ENCODE peak calls at places on chromosomes 6 and 20, in nine cellular contexts. T, U, Z, X, F, N, C, B and G are unnamed samples.

GRCh38 chr6:93398723-93399122 is 20.6 kb downstream of the EPHA7 start:
- DNase-seq in X (no peak), N (no peak), C (no peak), U (no peak), B (no peak), Z (no peak), F (no peak), T (no peak), G (no peak)

GRCh38 chr20:13791562-13792459 is 7.0 kb downstream of the NDUFAF5 start:
- DNase-seq in Z (peak), U (no peak), N (no peak), B (no peak), F (no peak), X (no peak), T (no peak), C (no peak), G (no peak)

GRCh38 chr6:74103417-74103816 is 407.4 kb downstream of the CD109 start:
- DNase-seq in N (no peak), U (no peak), C (no peak), B (no peak), X (no peak), T (no peak), F (no peak), Z (no peak), G (no peak)

GRCh38 chr6:53347250-53347920 is 1.4 kb downstream of the ELOVL5 start:
- DNase-seq in F (no peak), B (no peak), Z (no peak), U (no peak), T (peak), C (no peak), N (no peak), X (no peak), G (no peak)

GRCh38 chr6:30325873-30326445 is 768 bp upstream of the TRIM39 start:
- DNase-seq in X (peak), N (no peak), F (no peak), C (peak), T (peak), U (peak), B (peak), Z (no peak), G (no peak)

GRCh38 chr20:389220-389619 is 8.7 kb downstream of the TRIB3 start:
- DNase-seq in F (no peak), C (no peak), Z (no peak), X (no peak), T (no peak), B (no peak), N (no peak), U (no peak), G (no peak)

GRCh38 chr20:9375221-9375681 is 139.1 kb upstream of the LAMP5 start:
- DNase-seq in Z (no peak), N (no peak), F (no peak), X (no peak), T (peak), C (no peak), B (no peak), U (no peak), G (no peak)

GRCh38 chr6:26394289-26394688 is 7.8 kb upstream of the BTN3A1 start:
- DNase-seq in U (no peak), B (no peak), C (no peak), N (no peak), X (peak), T (no peak), Z (peak), F (peak), G (no peak)

GRCh38 chr20:39853050-39853449 is 836.0 kb downstream of the MAFB start:
- DNase-seq in B (no peak), X (no peak), T (peak), U (no peak), N (no peak), F (no peak), Z (no peak), C (no peak), G (no peak)

GRCh38 chr6:109478222-109478805 is 4.7 kb downstream of the ZBTB24 start:
- DNase-seq in C (no peak), B (no peak), N (no peak), U (no peak), X (no peak), Z (no peak), F (no peak), T (no peak), G (no peak)

GRCh38 chr20:36542019-36542488 is 735 bp downstream of the MYL9 start:
- DNase-seq in C (peak), T (peak), U (no peak), B (no peak), X (peak), N (peak), Z (peak), F (peak), G (no peak)

GRCh38 chr6:128290221-128290620 is 230.2 kb downstream of the PTPRK start:
- DNase-seq in B (no peak), N (no peak), C (no peak), F (no peak), U (no peak), T (no peak), Z (no peak), X (no peak), G (no peak)

GRCh38 chr6:85561750-85562357 is 31.8 kb downstream of the SNX14 start:
- DNase-seq in U (no peak), T (no peak), X (no peak), Z (no peak), N (no peak), B (no peak), F (no peak), C (no peak), G (no peak)

GRCh38 chr6:106098383-106099234 is 12.5 kb downstream of the PRDM1 start:
- DNase-seq in F (peak), C (peak), B (peak), X (peak), T (peak), Z (no peak), N (no peak), U (no peak), G (no peak)

GRCh38 chr20:36311854-36312723 is 6.0 kb downstream of the DLGAP4 start:
- DNase-seq in B (no peak), T (no peak), N (no peak), C (no peak), F (no peak), U (no peak), X (no peak), Z (no peak), G (no peak)

GRCh38 chr20:16349518-16350295 is 223.5 kb downstream of the KIF16B start:
- DNase-seq in U (no peak), T (no peak), B (no peak), F (no peak), N (peak), X (no peak), Z (no peak), C (no peak), G (no peak)

GRCh38 chr6:138695193-138695592 is 78.4 kb upstream of the CCDC28A start:
- DNase-seq in N (no peak), X (no peak), C (no peak), Z (no peak), T (no peak), B (no peak), U (no peak), F (no peak), G (no peak)

GRCh38 chr6:105587349-105588115 is 184.7 kb upstream of the PREP start:
- DNase-seq in T (no peak), U (no peak), Z (no peak), X (no peak), N (no peak), B (no peak), F (peak), C (no peak), G (no peak)

GRCh38 chr20:2283706-2284423 is 11.9 kb upstream of the TGM3 start:
- DNase-seq in F (peak), N (no peak), X (no peak), Z (no peak), B (no peak), U (no peak), C (no peak), T (no peak), G (no peak)

GRCh38 chr6:163306000-163306399 is 108.5 kb upstream of the QKI start:
- DNase-seq in F (no peak), U (no peak), X (no peak), N (no peak), B (no peak), Z (no peak), T (no peak), C (no peak), G (no peak)

GRCh38 chr6:77173472-77174074 is 289.7 kb downstream of the HTR1B start:
- DNase-seq in Z (peak), C (no peak), X (no peak), U (no peak), T (peak), B (no peak), F (peak), N (peak), G (no peak)

GRCh38 chr6:50815436-50816114 is 3.1 kb upstream of the TFAP2B start:
- DNase-seq in T (no peak), N (no peak), C (peak), U (peak), X (no peak), B (no peak), Z (no peak), F (no peak), G (no peak)

GRCh38 chr6:68975064-68975463 is 340.0 kb downstream of the ADGRB3 start:
- DNase-seq in F (peak), N (peak), C (no peak), T (peak), U (no peak), Z (no peak), B (no peak), X (no peak), G (no peak)

GRCh38 chr20:14619411-14619810 is 282.0 kb upstream of the FLRT3 start:
- DNase-seq in X (no peak), C (no peak), Z (no peak), U (no peak), N (no peak), B (no peak), T (no peak), F (no peak), G (no peak)

GRCh38 chr6:82711105-82711829 is 347.6 kb downstream of the TPBG start:
- DNase-seq in Z (no peak), B (no peak), T (no peak), C (no peak), N (no peak), U (no peak), F (no peak), X (no peak), G (no peak)

GRCh38 chr20:48308232-48308781 is 519.5 kb downstream of the PREX1 start:
- DNase-seq in T (no peak), B (no peak), X (no peak), N (peak), Z (no peak), U (no peak), C (no peak), F (no peak), G (no peak)

DNA sequence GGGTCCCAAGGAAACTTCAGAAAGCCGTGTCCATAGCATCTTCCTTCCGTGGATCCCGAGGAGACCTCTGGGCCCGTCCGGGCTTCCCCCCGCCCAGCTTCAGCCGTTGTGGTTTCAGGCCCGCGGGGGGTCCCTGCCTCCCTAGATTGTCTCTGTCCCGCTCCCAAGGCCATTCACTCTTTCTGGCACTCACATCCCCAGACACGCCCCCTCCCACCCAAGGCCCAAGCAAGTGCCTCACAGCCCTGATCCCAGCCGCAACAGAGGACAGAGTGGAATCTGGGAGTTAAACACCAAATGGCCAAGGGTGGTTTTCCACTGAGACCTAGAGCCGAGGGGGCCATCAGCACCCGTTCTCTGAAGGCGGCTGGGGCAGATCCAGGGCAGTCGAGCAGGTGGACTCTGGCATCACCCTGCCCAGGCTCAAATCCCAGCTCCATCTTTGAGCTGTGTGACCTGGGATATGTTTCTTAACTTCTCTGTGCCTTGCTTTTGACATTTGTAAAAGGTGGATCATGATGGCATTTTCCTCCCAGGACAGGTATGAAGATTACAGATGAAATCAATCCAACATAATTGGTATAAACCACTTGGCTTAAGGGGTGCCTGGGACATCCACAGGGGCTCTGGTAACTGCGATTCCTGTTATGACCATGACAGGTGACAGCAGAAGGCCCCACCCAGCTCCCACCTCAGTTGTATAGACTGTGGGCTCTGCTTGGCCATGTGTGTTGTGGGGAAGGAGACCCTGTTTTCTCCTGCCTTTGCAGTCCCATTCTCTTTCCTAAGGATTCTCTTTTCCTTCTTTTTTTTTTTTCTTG is 48.1 kb downstream of the CTCFL start:
- DNase-seq in B (no peak), Z (no peak), C (no peak), T (no peak), U (no peak), N (no peak), F (no peak), X (no peak), G (no peak)
- H3K4me3 ChIP-seq in B (no peak), Z (no peak), C (no peak), T (no peak), U (no peak), N (no peak), F (no peak), X (no peak), G (no peak)

GRCh38 chr6:89284963-89285735 is 29.9 kb downstream of the GABRR2 start:
- DNase-seq in N (no peak), U (no peak), X (no peak), Z (no peak), T (no peak), C (no peak), F (no peak), B (no peak), G (no peak)

GRCh38 chr6:89282749-89283148 is 32.4 kb downstream of the GABRR2 start:
- DNase-seq in Z (no peak), X (no peak), N (no peak), T (no peak), C (no peak), B (no peak), U (no peak), F (no peak), G (no peak)

GRCh38 chr6:89278956-89279355 is 36.1 kb downstream of the GABRR2 start:
- DNase-seq in Z (no peak), X (no peak), N (no peak), B (no peak), U (no peak), C (no peak), F (no peak), T (no peak), G (no peak)

GRCh38 chr6:89284081-89284480 is 31.0 kb downstream of the GABRR2 start:
- DNase-seq in F (no peak), B (no peak), U (no peak), Z (no peak), X (no peak), C (no peak), N (no peak), T (no peak), G (no peak)

GRCh38 chr6:89281779-89282246 is 33.3 kb downstream of the GABRR2 start:
- DNase-seq in F (peak), B (no peak), T (peak), N (peak), C (peak), Z (peak), X (peak), U (no peak), G (peak)
- TF ChIP-seq CTCF in F (no peak), B (peak), T (peak), N (peak), C (peak), Z (peak), X (peak), U (peak), G (peak)

DNA sequence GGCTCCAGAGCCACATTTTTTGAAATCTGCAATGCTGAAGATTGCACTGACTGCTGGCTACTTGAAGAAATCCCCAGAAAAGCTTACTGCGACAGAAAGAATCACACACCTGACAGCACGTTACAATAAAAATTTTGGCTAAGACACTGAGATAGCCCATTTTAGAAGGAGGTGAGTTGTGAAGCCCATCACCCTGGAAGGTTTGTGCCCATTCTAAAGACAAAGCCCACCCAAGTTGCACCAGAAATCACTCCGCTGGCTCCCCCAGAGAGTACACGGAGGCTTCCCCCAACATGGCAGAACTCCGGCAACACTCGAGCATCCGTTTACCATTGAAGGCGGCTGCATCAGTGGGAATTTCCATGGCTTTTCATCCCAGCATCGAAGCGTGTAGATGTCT is 29.4 kb downstream of the LPA start:
- DNase-seq in T (no peak), X (no peak), F (no peak), Z (no peak), C (no peak), B (peak), N (no peak), U (no peak), G (no peak)
- TF ChIP-seq REST in T (no peak), X (no peak), F (no peak), Z (no peak), C (no peak), B (no peak), N (no peak), U (no peak), G (no peak)

GRCh38 chr6:113862112-113862511 is 5.0 kb downstream of the MARCKS start:
- DNase-seq in U (no peak), X (no peak), F (no peak), N (no peak), T (no peak), C (no peak), Z (no peak), B (no peak), G (no peak)
- H3K4me3 ChIP-seq in U (no peak), X (no peak), F (no peak), N (peak), T (no peak), C (no peak), Z (no peak), B (peak), G (no peak)

GRCh38 chr6:166743415-166743814 is 116.4 kb upstream of the RPS6KA2 start:
- DNase-seq in N (no peak), X (no peak), F (no peak), U (no peak), B (no peak), T (no peak), C (no peak), Z (no peak), G (no peak)

GRCh38 chr6:166742981-166743380 is 115.9 kb upstream of the RPS6KA2 start:
- DNase-seq in X (no peak), N (no peak), U (no peak), B (no peak), T (no peak), C (no peak), Z (no peak), F (no peak), G (no peak)

GRCh38 chr6:166743925-166744653 is 117.0 kb upstream of the RPS6KA2 start:
- DNase-seq in X (no peak), U (no peak), C (no peak), N (no peak), T (peak), B (no peak), F (no peak), Z (no peak), G (no peak)

GRCh38 chr6:166745801-166746668 is 119.0 kb upstream of the RPS6KA2 start:
- DNase-seq in B (no peak), F (no peak), X (no peak), N (no peak), Z (no peak), T (no peak), U (no peak), C (peak), G (no peak)

DNA sequence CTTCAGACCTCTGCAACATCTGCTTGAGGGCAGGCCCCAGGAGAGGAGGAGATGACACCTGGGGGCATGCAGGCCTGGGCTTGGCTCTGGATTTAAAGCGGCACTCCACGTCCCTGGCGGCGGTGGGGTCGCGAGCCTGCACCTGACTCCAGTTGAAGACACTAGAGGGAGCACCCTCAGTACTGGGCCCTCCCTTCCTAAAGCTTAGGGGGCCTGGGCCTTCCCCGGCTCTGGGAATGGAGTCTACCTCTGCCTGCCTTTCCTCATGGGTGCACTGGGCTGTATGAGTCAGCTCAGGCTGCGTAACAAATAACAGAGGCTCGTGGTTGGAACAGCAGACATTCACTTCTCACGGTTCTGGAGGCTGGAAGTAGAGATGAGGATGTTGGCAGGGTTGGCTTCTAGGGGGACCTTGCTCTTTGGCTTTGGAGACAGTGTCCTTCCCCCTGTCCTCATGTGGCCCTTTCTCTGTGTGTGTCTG is 117.6 kb upstream of the RPS6KA2 start:
- DNase-seq in X (no peak), C (no peak), U (no peak), N (no peak), Z (no peak), T (peak), B (no peak), F (no peak), G (no peak)
- TF ChIP-seq CTCF in X (no peak), C (no peak), U (no peak), N (no peak), Z (no peak), T (peak), B (no peak), F (no peak), G (no peak)

GRCh38 chr20:11274137-11274536 is 600.3 kb upstream of the JAG1 start:
- DNase-seq in T (peak), X (peak), U (peak), N (peak), Z (peak), B (no peak), F (peak), C (no peak), G (peak)
- TF ChIP-seq REST in T (no peak), X (no peak), U (no peak), N (no peak), Z (no peak), B (no peak), F (no peak), C (no peak), G (no peak)

GRCh38 chr20:45995213-45996097 is 13.3 kb upstream of the MMP9 start:
- DNase-seq in N (no peak), T (peak), F (peak), B (no peak), U (no peak), X (no peak), Z (no peak), C (no peak), G (no peak)
- H3K4me3 ChIP-seq in N (no peak), T (no peak), F (no peak), B (no peak), U (no peak), X (no peak), Z (no peak), C (no peak), G (no peak)

GRCh38 chr20:60009826-60010616 is 51.8 kb downstream of the CDH26 start:
- DNase-seq in N (no peak), X (no peak), C (no peak), Z (no peak), T (peak), B (no peak), U (no peak), F (no peak), G (no peak)
- TF ChIP-seq CTCF in N (no peak), X (peak), C (peak), Z (peak), T (peak), B (peak), U (peak), F (no peak), G (no peak)

GRCh38 chr6:84356907-84357306 is 129.5 kb upstream of the CEP162 start:
- DNase-seq in X (no peak), C (no peak), F (no peak), T (no peak), U (no peak), N (peak), B (no peak), Z (no peak), G (no peak)
- TF ChIP-seq REST in X (no peak), C (no peak), F (no peak), T (no peak), U (no peak), N (no peak), B (no peak), Z (no peak), G (no peak)

GRCh38 chr6:111625511-111626331 is 20.0 kb upstream of the TRAF3IP2 start:
- DNase-seq in F (no peak), T (no peak), Z (no peak), C (no peak), B (no peak), N (peak), U (no peak), X (no peak), G (no peak)

GRCh38 chr6:111628117-111628866 is 22.6 kb upstream of the TRAF3IP2 start:
- DNase-seq in U (no peak), F (no peak), B (no peak), Z (no peak), N (no peak), C (no peak), T (no peak), X (no peak), G (no peak)

GRCh38 chr6:111624391-111625098 is 18.9 kb upstream of the TRAF3IP2 start:
- DNase-seq in B (no peak), X (no peak), T (no peak), N (no peak), F (no peak), U (no peak), C (no peak), Z (no peak), G (peak)

GRCh38 chr6:111625099-111625416 is 19.4 kb upstream of the TRAF3IP2 start:
- DNase-seq in T (no peak), N (no peak), F (no peak), B (no peak), Z (no peak), U (no peak), X (no peak), C (no peak), G (no peak)

GRCh38 chr6:111626446-111626845 is 20.8 kb upstream of the TRAF3IP2 start:
- DNase-seq in Z (no peak), X (no peak), F (no peak), N (no peak), C (no peak), T (no peak), B (no peak), U (no peak), G (no peak)
- H3K4me3 ChIP-seq in Z (no peak), X (no peak), F (no peak), N (no peak), C (no peak), T (no peak), B (no peak), U (no peak), G (no peak)